ENCODE peak calls at places on chromosome 17, in four cellular contexts. L is SHP77, M is skeletal muscle cell, W is iPS DF 6.9. V is an unnamed sample.

GRCh38 chr17:596763-597644 is 117.6 kb downstream of the VPS53 start:
- DNase-seq in L (no peak), M (peak; percentile 65), W (no peak), V (peak; percentile 56)

GRCh38 chr17:75125984-75126383 is 5.6 kb downstream of the NT5C start:
- DNase-seq in L (peak; percentile 45), M (no peak), W (no peak), V (no peak)

GRCh38 chr17:44318077-44318892 is 6.3 kb downstream of the SLC25A39 start:
- DNase-seq in L (no peak), M (no peak), W (no peak), V (no peak)

GRCh38 chr17:55722742-55723487 is at the start of gene TMEM100:
- DNase-seq in L (no peak), M (peak; percentile 86), W (no peak), V (peak; percentile 76)

GRCh38 chr17:75712480-75712879 is 8.8 kb upstream of the ITGB4 start:
- DNase-seq in L (no peak), M (no peak), W (no peak), V (peak; percentile 49)

GRCh38 chr17:50683434-50684287 is 24.1 kb downstream of the ANKRD40 start:
- DNase-seq in L (no peak), M (no peak), W (no peak), V (no peak)

GRCh38 chr17:39099686-39100293 is 51.6 kb downstream of the PLXDC1 start:
- DNase-seq in L (no peak), M (peak; percentile 23), W (no peak), V (peak; percentile 27)

GRCh38 chr17:7803981-7804380 is 30.0 kb upstream of the KDM6B start:
- DNase-seq in L (no peak), M (no peak), W (no peak), V (peak; percentile 7)

GRCh38 chr17:47220531-47220999 is 11.4 kb downstream of the MYL4 start:
- DNase-seq in L (no peak), M (no peak), W (no peak), V (no peak)

GRCh38 chr17:2053380-2054261 is 1.3 kb upstream of the HIC1 start:
- DNase-seq in L (peak; percentile 84), M (no peak), W (no peak), V (peak; percentile 76)

GRCh38 chr17:29292071-29292991 is 1.6 kb downstream of the NUFIP2 start:
- DNase-seq in L (no peak), M (no peak), W (no peak), V (peak; percentile 40)

GRCh38 chr17:41324180-41325075 is 8.9 kb upstream of the KRTAP17-1 start:
- DNase-seq in L (no peak), M (no peak), W (peak; percentile 39), V (no peak)

GRCh38 chr17:65173284-65173793 is 36.2 kb downstream of the RGS9 start:
- DNase-seq in L (no peak), M (peak; percentile 78), W (no peak), V (peak; percentile 29)

GRCh38 chr17:76139801-76140660 is 1.0 kb downstream of the FOXJ1 start:
- DNase-seq in L (no peak), M (no peak), W (no peak), V (no peak)